ENCODE peak calls at places on chromosomes 3 and 15, in six cellular contexts. O is neuronal stem cell, Z is H9, Q is IMR-90, E is H1, P is mesendoderm. U is an unnamed sample.

GRCh38 chr15:31216210-31216911 is 110.3 kb upstream of the KLF13 start:
- DNase-seq in O (peak; percentile 17), Z (peak; percentile 83), Q (no peak), E (peak; percentile 43), P (peak; percentile 64), U (peak; percentile 55)

GRCh38 chr3:9111349-9112265 is 137.8 kb downstream of the SRGAP3 start:
- DNase-seq in O (no peak), Z (peak; percentile 75), Q (peak; percentile 0), E (no peak), P (peak; percentile 48), U (no peak)

GRCh38 chr3:49489247-49489646 is 19.2 kb downstream of the DAG1 start:
- DNase-seq in O (no peak), Z (no peak), Q (no peak), E (no peak), P (no peak), U (no peak)

GRCh38 chr3:185934726-185935464 is 2.9 kb downstream of the TRA2B start:
- DNase-seq in O (no peak), Z (no peak), Q (peak; percentile 55), E (no peak), P (no peak), U (no peak)

GRCh38 chr3:88005066-88005465 is 53.7 kb downstream of the CGGBP1 start:
- DNase-seq in O (no peak), Z (no peak), Q (peak; percentile 14), E (no peak), P (peak; percentile 26), U (peak; percentile 28)

GRCh38 chr3:179430277-179430870 is 20.9 kb downstream of the GNB4 start:
- DNase-seq in O (no peak), Z (no peak), Q (no peak), E (no peak), P (no peak), U (no peak)

GRCh38 chr15:63476229-63476632 is 28.2 kb upstream of the USP3 start:
- DNase-seq in O (no peak), Z (no peak), Q (peak; percentile 100), E (no peak), P (peak; percentile 83), U (peak; percentile 99)

GRCh38 chr15:74978503-74978902 is 16.9 kb upstream of the SCAMP5 start:
- DNase-seq in O (no peak), Z (no peak), Q (peak; percentile 22), E (no peak), P (no peak), U (peak; percentile 32)

GRCh38 chr3:22634450-22634849 is 568.7 kb upstream of the UBE2E2 start:
- DNase-seq in O (no peak), Z (no peak), Q (no peak), E (no peak), P (no peak), U (no peak)

GRCh38 chr3:152780553-152780952 is 54.4 kb upstream of the P2RY1 start:
- DNase-seq in O (no peak), Z (no peak), Q (no peak), E (no peak), P (no peak), U (peak; percentile 9)

GRCh38 chr3:111859974-111860859 is 1.2 kb downstream of the PHLDB2 start:
- DNase-seq in O (peak; percentile 74), Z (peak; percentile 94), Q (peak; percentile 87), E (peak; percentile 75), P (peak; percentile 99), U (peak; percentile 93)

GRCh38 chr15:30922469-30923311 is 19.0 kb downstream of the FAN1 start:
- DNase-seq in O (peak; percentile 79), Z (peak; percentile 83), Q (peak; percentile 50), E (peak; percentile 71), P (peak; percentile 98), U (peak; percentile 2)

GRCh38 chr15:40714144-40714543 is 19.2 kb downstream of the RAD51 start:
- DNase-seq in O (no peak), Z (no peak), Q (no peak), E (no peak), P (no peak), U (no peak)
- H3K4me2 ChIP-seq in O (no peak overlapping the region), Z (no peak overlapping the region), Q (no peak overlapping the region), E (no peak overlapping the region), P (no peak overlapping the region), U (no peak overlapping the region)

GRCh38 chr15:83248151-83248851 is 36.2 kb downstream of the BNC1 start:
- DNase-seq in O (peak; percentile 85), Z (peak; percentile 49), Q (peak; percentile 68), E (peak; percentile 43), P (peak; percentile 75), U (peak; percentile 75)
- H2AK5ac ChIP-seq in O (no peak overlapping the region), Z (no peak overlapping the region), Q (no peak overlapping the region), E (no peak overlapping the region), P (no peak overlapping the region), U (no peak overlapping the region)

GRCh38 chr3:56790016-56790950 is 11.5 kb downstream of the ARHGEF3 start:
- DNase-seq in O (no peak), Z (no peak), Q (no peak), E (no peak), P (no peak), U (no peak)

GRCh38 chr3:56787258-56787777 is 14.4 kb downstream of the ARHGEF3 start:
- DNase-seq in O (no peak), Z (no peak), Q (no peak), E (no peak), P (no peak), U (no peak)

GRCh38 chr3:56785499-56785898 is 16.2 kb downstream of the ARHGEF3 start:
- DNase-seq in O (no peak), Z (no peak), Q (no peak), E (no peak), P (no peak), U (no peak)

GRCh38 chr3:56787784-56788256 is 13.9 kb downstream of the ARHGEF3 start:
- DNase-seq in O (no peak), Z (no peak), Q (no peak), E (no peak), P (no peak), U (no peak)

DNA sequence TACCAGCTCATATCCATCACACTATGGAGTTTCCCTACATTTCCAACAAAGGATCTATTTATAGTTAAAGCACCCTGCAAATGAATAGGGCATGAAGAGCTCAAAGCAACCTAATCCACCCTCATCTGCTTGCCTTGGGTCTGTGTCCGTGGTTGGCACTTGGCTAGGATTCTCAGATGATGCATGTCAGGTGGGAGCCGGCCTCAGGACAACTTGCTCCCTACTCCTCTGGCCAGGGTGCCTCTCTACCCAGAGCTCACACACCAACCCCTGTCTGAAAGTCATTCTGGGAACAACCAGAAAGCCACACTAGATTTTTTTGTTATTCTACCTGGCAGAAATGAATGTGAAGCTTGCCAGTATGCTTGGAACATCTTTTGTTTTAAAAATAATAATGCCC is 13.2 kb downstream of the ARHGEF3 start:
- DNase-seq in O (no peak), Z (no peak), Q (no peak), E (no peak), P (no peak), U (no peak)
- H2BK15ac ChIP-seq in O (no peak overlapping the region), Z (no peak overlapping the region), Q (no peak overlapping the region), E (no peak overlapping the region), P (no peak overlapping the region), U (no peak overlapping the region)

GRCh38 chr3:187963677-187964385 is 190.1 kb upstream of the LPP start:
- DNase-seq in O (no peak), Z (no peak), Q (no peak), E (no peak), P (no peak), U (no peak)

GRCh38 chr3:187958432-187959003 is 195.4 kb upstream of the LPP start:
- DNase-seq in O (no peak), Z (no peak), Q (no peak), E (no peak), P (no peak), U (no peak)

GRCh38 chr3:187961366-187961765 is 192.6 kb upstream of the LPP start:
- DNase-seq in O (no peak), Z (no peak), Q (no peak), E (no peak), P (no peak), U (no peak)

GRCh38 chr3:187963003-187963676 is 190.8 kb upstream of the LPP start:
- DNase-seq in O (no peak), Z (no peak), Q (no peak), E (no peak), P (peak; percentile 26), U (no peak)

DNA sequence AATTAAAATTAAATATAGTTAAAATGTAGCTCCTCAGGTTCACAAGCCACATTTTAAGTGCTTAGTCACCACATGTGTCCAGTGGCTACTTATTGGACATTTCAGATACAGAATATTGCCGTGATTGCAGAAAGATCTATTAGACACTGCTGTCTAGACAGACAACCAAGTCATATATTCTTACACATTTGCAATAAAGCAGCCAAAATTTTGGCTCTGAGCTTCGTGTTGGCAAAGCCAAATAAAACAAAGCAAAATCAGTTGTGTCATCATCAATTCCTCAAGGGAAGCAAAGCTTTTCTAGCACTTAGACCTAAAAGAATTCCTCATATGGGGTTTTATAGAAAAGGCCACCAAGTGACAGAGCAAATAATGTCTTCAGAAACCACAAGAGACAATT is 193.1 kb upstream of the LPP start:
- DNase-seq in O (no peak), Z (no peak), Q (peak; percentile 13), E (no peak), P (no peak), U (no peak)
- H3K4me2 ChIP-seq in O (no peak overlapping the region), Z (no peak overlapping the region), Q (no peak overlapping the region), E (no peak overlapping the region), P (no peak overlapping the region), U (no peak overlapping the region)

GRCh38 chr3:54744291-54744690 is 183.6 kb downstream of the LRTM1 start:
- DNase-seq in O (no peak), Z (no peak), Q (no peak), E (no peak), P (no peak), U (no peak)
- H2AK5ac ChIP-seq in O (no peak overlapping the region), Z (no peak overlapping the region), Q (no peak overlapping the region), E (no peak overlapping the region), P (no peak overlapping the region), U (no peak overlapping the region)

GRCh38 chr3:33039628-33040027 is 57.3 kb downstream of the GLB1 start:
- DNase-seq in O (no peak), Z (no peak), Q (no peak), E (no peak), P (no peak), U (no peak)

GRCh38 chr3:33041909-33042308 is 55.0 kb downstream of the GLB1 start:
- DNase-seq in O (no peak), Z (no peak), Q (no peak), E (no peak), P (no peak), U (no peak)

GRCh38 chr3:33034601-33035000 is 62.3 kb downstream of the GLB1 start:
- DNase-seq in O (no peak), Z (no peak), Q (no peak), E (no peak), P (no peak), U (no peak)

GRCh38 chr3:33035596-33035995 is 61.4 kb downstream of the GLB1 start:
- DNase-seq in O (no peak), Z (no peak), Q (peak; percentile 70), E (no peak), P (peak; percentile 46), U (peak; percentile 37)

GRCh38 chr3:33037479-33037878 is 59.5 kb downstream of the GLB1 start:
- DNase-seq in O (no peak), Z (no peak), Q (no peak), E (no peak), P (no peak), U (no peak)
- H2BK15ac ChIP-seq in O (no peak overlapping the region), Z (no peak overlapping the region), Q (no peak overlapping the region), E (no peak overlapping the region), P (no peak overlapping the region), U (no peak overlapping the region)